ENCODE peak calls at places on chromosomes 12 and 14, in seven cellular contexts. One of them, this sample, is unnamed.

GRCh38 chr12:115912440-115912839 is 365.1 kb downstream of the MED13L start:
- DNase-seq in A549: no peak
- DNase-seq in Peyer's patch: no peak
- DNase-seq in right lobe of liver: no peak
- DNase-seq in breast epithelium: no peak
- DNase-seq in IMR-90: no peak
- DNase-seq in spleen: no peak
- DNase-seq in this sample: no peak

GRCh38 chr12:93671044-93671443 is 6.1 kb upstream of the CRADD start:
- DNase-seq in A549: no peak
- DNase-seq in IMR-90: no peak
- DNase-seq in spleen: no peak
- DNase-seq in Peyer's patch: no peak
- DNase-seq in breast epithelium: no peak
- DNase-seq in right lobe of liver: no peak
- DNase-seq in this sample: no peak

GRCh38 chr12:66538970-66539369 is 139.9 kb downstream of the GRIP1 start:
- DNase-seq in breast epithelium: no peak
- DNase-seq in IMR-90: no peak
- DNase-seq in A549: no peak
- DNase-seq in spleen: no peak
- DNase-seq in right lobe of liver: no peak
- DNase-seq in Peyer's patch: no peak
- DNase-seq in this sample: no peak

GRCh38 chr12:67069451-67070306 is 199.5 kb upstream of the CAND1 start:
- DNase-seq in Peyer's patch: peak; percentile 64
- DNase-seq in right lobe of liver: peak; percentile 37
- DNase-seq in breast epithelium: no peak
- DNase-seq in spleen: peak; percentile 79
- DNase-seq in IMR-90: no peak
- DNase-seq in A549: peak; percentile 52
- DNase-seq in this sample: no peak

GRCh38 chr12:57943438-57944080 is 2.2 kb downstream of the ATP23 start:
- DNase-seq in right lobe of liver: no peak
- DNase-seq in spleen: no peak
- DNase-seq in Peyer's patch: no peak
- DNase-seq in A549: no peak
- DNase-seq in IMR-90: no peak
- DNase-seq in breast epithelium: no peak
- DNase-seq in this sample: no peak

GRCh38 chr12:38350342-38351181 is 34.0 kb downstream of the ALG10B start:
- DNase-seq in IMR-90: no peak
- DNase-seq in right lobe of liver: no peak
- DNase-seq in A549: no peak
- DNase-seq in breast epithelium: no peak
- DNase-seq in Peyer's patch: no peak
- DNase-seq in spleen: no peak
- DNase-seq in this sample: no peak

GRCh38 chr14:22491683-22492483 is 97.1 kb downstream of the DAD1 start:
- DNase-seq in breast epithelium: no peak
- DNase-seq in IMR-90: no peak
- DNase-seq in spleen: no peak
- DNase-seq in A549: no peak
- DNase-seq in Peyer's patch: no peak
- DNase-seq in right lobe of liver: no peak
- DNase-seq in this sample: no peak

GRCh38 chr14:87643005-87643404 is 350.0 kb downstream of the GALC start:
- DNase-seq in spleen: no peak
- DNase-seq in Peyer's patch: no peak
- DNase-seq in IMR-90: no peak
- DNase-seq in A549: no peak
- DNase-seq in right lobe of liver: no peak
- DNase-seq in breast epithelium: no peak
- DNase-seq in this sample: no peak

GRCh38 chr12:124861492-124861891 is 2.2 kb downstream of the SCARB1 start:
- DNase-seq in breast epithelium: peak; percentile 64
- DNase-seq in IMR-90: no peak
- DNase-seq in A549: peak; percentile 75
- DNase-seq in Peyer's patch: no peak
- DNase-seq in right lobe of liver: peak; percentile 60
- DNase-seq in spleen: no peak
- DNase-seq in this sample: peak; percentile 47

GRCh38 chr12:124862768-124863408 is 776 bp downstream of the SCARB1 start:
- DNase-seq in spleen: peak; percentile 84
- DNase-seq in IMR-90: no peak
- DNase-seq in right lobe of liver: peak; percentile 46
- DNase-seq in A549: no peak
- DNase-seq in Peyer's patch: no peak
- DNase-seq in breast epithelium: no peak
- DNase-seq in this sample: peak; percentile 42

GRCh38 chr12:124863409-124864325 is at the start of gene SCARB1:
- DNase-seq in right lobe of liver: peak; percentile 93
- DNase-seq in Peyer's patch: peak; percentile 92
- DNase-seq in breast epithelium: peak; percentile 75
- DNase-seq in IMR-90: peak; percentile 64
- DNase-seq in A549: peak; percentile 85
- DNase-seq in spleen: peak; percentile 95
- DNase-seq in this sample: peak; percentile 88

GRCh38 chr12:124864326-124864752 is 675 bp upstream of the SCARB1 start:
- DNase-seq in spleen: no peak
- DNase-seq in IMR-90: no peak
- DNase-seq in Peyer's patch: no peak
- DNase-seq in A549: no peak
- DNase-seq in right lobe of liver: no peak
- DNase-seq in breast epithelium: no peak
- DNase-seq in this sample: no peak

DNA sequence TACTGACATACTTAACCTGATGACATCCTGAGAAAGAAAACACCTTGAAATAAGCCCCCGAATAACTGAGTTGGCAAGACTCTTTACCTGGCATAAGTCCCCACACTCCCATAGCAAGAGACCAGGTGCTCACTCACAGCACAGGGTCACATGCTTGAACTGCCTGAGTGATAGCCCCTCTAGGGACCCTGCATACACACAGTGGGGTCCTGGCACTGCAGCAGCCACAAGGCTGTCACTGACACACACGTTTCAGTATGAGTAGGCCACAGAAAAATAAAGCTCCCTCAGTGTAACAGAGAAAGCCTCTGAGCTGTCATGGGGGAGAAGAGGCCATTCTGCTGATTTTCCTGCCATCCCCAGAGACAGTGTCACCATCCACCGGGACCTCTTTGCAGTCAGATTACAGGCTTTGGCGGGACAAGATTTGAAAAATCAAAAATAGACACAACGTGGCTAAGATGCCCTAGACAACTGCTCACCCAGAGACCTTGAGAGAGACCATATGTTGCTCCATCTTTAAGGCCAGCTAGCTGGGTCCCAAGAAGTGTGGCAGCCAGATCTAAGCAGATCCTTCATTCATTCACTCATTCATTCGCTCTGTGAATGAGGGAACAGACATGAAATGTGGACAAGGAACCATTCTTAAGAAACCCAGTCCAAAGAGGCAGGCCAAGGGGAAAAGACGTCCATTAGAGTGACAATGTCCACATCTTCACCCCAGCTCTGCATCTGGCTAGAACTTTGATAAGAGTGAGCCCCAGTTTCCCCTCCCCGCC is 1.6 kb downstream of the SCARB1 start:
- DNase-seq in right lobe of liver: no peak
- DNase-seq in A549: no peak
- DNase-seq in IMR-90: no peak
- DNase-seq in breast epithelium: no peak
- DNase-seq in Peyer's patch: no peak
- DNase-seq in spleen: no peak
- DNase-seq in this sample: peak; percentile 31
- TF ChIP-seq POLR2A in right lobe of liver: no peak
- TF ChIP-seq POLR2A in A549: no peak
- TF ChIP-seq POLR2A in IMR-90: no peak
- TF ChIP-seq POLR2A in breast epithelium: no peak
- TF ChIP-seq POLR2A in Peyer's patch: no peak
- TF ChIP-seq POLR2A in spleen: no peak
- TF ChIP-seq POLR2A in this sample: no peak

GRCh38 chr14:25049559-25050493 is at the start of gene STXBP6:
- DNase-seq in IMR-90: peak; percentile 65
- DNase-seq in breast epithelium: no peak
- DNase-seq in Peyer's patch: peak; percentile 88
- DNase-seq in right lobe of liver: peak; percentile 71
- DNase-seq in spleen: no peak
- DNase-seq in A549: peak; percentile 35
- DNase-seq in this sample: peak; percentile 29
- TF ChIP-seq POLR2A in IMR-90: no peak
- TF ChIP-seq POLR2A in breast epithelium: no peak
- TF ChIP-seq POLR2A in Peyer's patch: peak; percentile 76
- TF ChIP-seq POLR2A in right lobe of liver: no peak
- TF ChIP-seq POLR2A in spleen: no peak
- TF ChIP-seq POLR2A in A549: no peak
- TF ChIP-seq POLR2A in this sample: no peak

GRCh38 chr12:108826807-108827721 is 30.3 kb downstream of the SSH1 start:
- DNase-seq in breast epithelium: no peak
- DNase-seq in right lobe of liver: no peak
- DNase-seq in Peyer's patch: peak; percentile 41
- DNase-seq in spleen: peak; percentile 55
- DNase-seq in IMR-90: peak; percentile 60
- DNase-seq in A549: no peak
- DNase-seq in this sample: peak; percentile 25
- TF ChIP-seq POLR2A in breast epithelium: no peak
- TF ChIP-seq POLR2A in right lobe of liver: no peak
- TF ChIP-seq POLR2A in Peyer's patch: no peak
- TF ChIP-seq POLR2A in spleen: no peak
- TF ChIP-seq POLR2A in IMR-90: no peak
- TF ChIP-seq POLR2A in A549: no peak
- TF ChIP-seq POLR2A in this sample: no peak

GRCh38 chr14:38207830-38208815 is at the start of gene SSTR1:
- DNase-seq in breast epithelium: no peak
- DNase-seq in spleen: no peak
- DNase-seq in right lobe of liver: peak; percentile 86
- DNase-seq in A549: no peak
- DNase-seq in IMR-90: no peak
- DNase-seq in Peyer's patch: peak; percentile 92
- DNase-seq in this sample: no peak
- TF ChIP-seq POLR2A in breast epithelium: no peak
- TF ChIP-seq POLR2A in spleen: no peak
- TF ChIP-seq POLR2A in right lobe of liver: no peak
- TF ChIP-seq POLR2A in A549: no peak
- TF ChIP-seq POLR2A in IMR-90: no peak
- TF ChIP-seq POLR2A in Peyer's patch: no peak
- TF ChIP-seq POLR2A in this sample: no peak

GRCh38 chr12:31388713-31389112 is 62.8 kb upstream of the SINHCAF start:
- DNase-seq in IMR-90: no peak
- DNase-seq in Peyer's patch: no peak
- DNase-seq in breast epithelium: no peak
- DNase-seq in right lobe of liver: no peak
- DNase-seq in spleen: no peak
- DNase-seq in A549: no peak
- DNase-seq in this sample: no peak
- TF ChIP-seq POLR2A in IMR-90: no peak
- TF ChIP-seq POLR2A in Peyer's patch: no peak
- TF ChIP-seq POLR2A in breast epithelium: no peak
- TF ChIP-seq POLR2A in right lobe of liver: no peak
- TF ChIP-seq POLR2A in spleen: no peak
- TF ChIP-seq POLR2A in A549: no peak
- TF ChIP-seq POLR2A in this sample: no peak

DNA sequence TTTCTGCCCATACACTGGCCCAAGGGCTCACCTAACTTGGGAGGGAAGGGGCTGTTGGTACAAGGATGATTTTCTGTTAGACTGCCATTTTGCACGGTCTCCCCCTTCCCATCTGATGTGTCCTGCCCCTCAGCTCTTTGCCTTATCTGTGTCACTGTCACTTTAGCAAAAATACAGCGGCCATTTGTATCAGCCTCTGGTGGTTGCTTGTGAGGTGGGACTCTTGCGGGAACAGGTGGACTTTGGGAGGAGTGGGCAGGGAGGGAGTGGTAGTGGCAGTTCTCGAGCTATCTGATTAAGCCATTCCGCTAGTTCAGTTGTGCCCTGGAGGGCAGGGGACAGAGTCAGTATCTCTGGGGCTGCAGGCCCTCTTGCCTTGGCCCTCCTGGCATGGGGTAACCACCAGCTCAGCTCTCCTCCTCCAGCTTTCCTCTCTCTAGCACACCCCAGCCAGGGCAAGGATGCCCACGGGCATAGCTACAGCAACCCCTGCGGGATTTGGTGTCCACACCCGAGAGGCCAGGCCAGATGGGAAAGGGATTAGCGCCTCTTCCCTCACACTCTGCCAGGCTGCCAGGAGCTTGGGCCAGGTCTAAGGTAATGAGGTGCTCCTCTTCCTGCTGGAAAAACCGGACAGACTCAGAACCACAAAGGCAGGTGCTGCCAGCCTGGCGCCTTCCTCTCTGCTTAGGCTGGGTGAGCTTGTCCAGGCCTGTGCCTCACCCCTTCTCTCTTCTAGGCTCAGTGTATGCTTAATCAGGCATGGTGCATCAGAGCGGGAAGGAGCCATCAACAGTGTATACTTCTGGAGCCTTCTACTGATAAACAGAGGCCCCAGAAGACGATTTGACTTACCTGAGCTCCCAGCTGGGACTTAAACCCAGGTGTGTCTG is 8.7 kb downstream of the SLC48A1 start:
- DNase-seq in Peyer's patch: no peak
- DNase-seq in breast epithelium: peak; percentile 72
- DNase-seq in right lobe of liver: no peak
- DNase-seq in spleen: peak; percentile 76
- DNase-seq in A549: no peak
- DNase-seq in IMR-90: no peak
- DNase-seq in this sample: no peak
- TF ChIP-seq POLR2A in Peyer's patch: no peak
- TF ChIP-seq POLR2A in breast epithelium: no peak
- TF ChIP-seq POLR2A in right lobe of liver: no peak
- TF ChIP-seq POLR2A in spleen: no peak
- TF ChIP-seq POLR2A in A549: no peak
- TF ChIP-seq POLR2A in IMR-90: no peak
- TF ChIP-seq POLR2A in this sample: no peak